ENCODE peak calls at places on chromosome 18, in five cellular contexts. Z is tibial artery; E is Ammon's horn; A is CD8-positive, alpha-beta memory T cell; F is cardiac fibroblast. I is an unnamed sample.

GRCh38 chr18:33627114-33627513 is 49.1 kb downstream of the ASXL3 start:
- DNase-seq in Z (no peak), F (no peak), A (no peak), E (no peak), I (no peak)

GRCh38 chr18:43060020-43060419 is 55.5 kb downstream of the RIT2 start:
- DNase-seq in F (peak), E (no peak), Z (no peak), A (no peak), I (no peak)

GRCh38 chr18:31634331-31634713 is 42.6 kb downstream of the TTR start:
- DNase-seq in A (no peak), F (no peak), Z (no peak), E (no peak), I (no peak)

GRCh38 chr18:75548353-75548752 is 120.8 kb upstream of the SMIM21 start:
- DNase-seq in A (no peak), F (peak), E (peak), Z (no peak), I (no peak)

GRCh38 chr18:13390196-13390595 is 171.6 kb downstream of the LDLRAD4 start:
- DNase-seq in A (no peak), E (no peak), Z (no peak), F (no peak), I (no peak)

GRCh38 chr18:3329471-3329870 is 67.5 kb downstream of the MYL12B start:
- DNase-seq in E (no peak), Z (no peak), A (no peak), F (no peak), I (no peak)

GRCh38 chr18:7023581-7023980 is 94.0 kb downstream of the LAMA1 start:
- DNase-seq in F (no peak), Z (no peak), E (no peak), A (no peak), I (no peak)

GRCh38 chr18:5369513-5369912 is 74.0 kb upstream of the ZBTB14 start:
- DNase-seq in E (no peak), Z (no peak), A (no peak), F (no peak), I (no peak)

GRCh38 chr18:21949326-21950015 is 208.9 kb downstream of the MIB1 start:
- DNase-seq in E (no peak), A (no peak), Z (no peak), F (peak), I (no peak)

I was measured in esophagus squamous epithelium.